ENCODE peak calls at places on chromosomes 16 and 17, in five cellular contexts. One of them, this sample, is unnamed.

GRCh38 chr16:22300427-22301071 is 3.3 kb downstream of the POLR3E start:
- DNase-seq in HEK293T: peak; percentile 59
- DNase-seq in HepG2: peak; percentile 58
- DNase-seq in GM12878: no peak
- DNase-seq in K562: peak; percentile 23
- DNase-seq in this sample: peak; percentile 76

GRCh38 chr16:48617104-48617503 is 7.1 kb upstream of the N4BP1 start:
- DNase-seq in HEK293T: no peak
- DNase-seq in HepG2: no peak
- DNase-seq in GM12878: no peak
- DNase-seq in K562: no peak
- DNase-seq in this sample: no peak

GRCh38 chr17:21689604-21690003 is 2.7 kb upstream of the KCNJ18 start:
- DNase-seq in HEK293T: no peak
- DNase-seq in HepG2: no peak
- DNase-seq in GM12878: no peak
- DNase-seq in K562: no peak
- DNase-seq in this sample: no peak

GRCh38 chr17:8534498-8535188 is 95.9 kb downstream of the MYH10 start:
- DNase-seq in HEK293T: no peak
- DNase-seq in HepG2: no peak
- DNase-seq in GM12878: no peak
- DNase-seq in K562: no peak
- DNase-seq in this sample: no peak

GRCh38 chr16:49600541-49600940 is 226.9 kb downstream of the C16orf78 start:
- DNase-seq in HEK293T: no peak
- DNase-seq in HepG2: no peak
- DNase-seq in GM12878: no peak
- DNase-seq in K562: no peak
- DNase-seq in this sample: peak; percentile 88

GRCh38 chr17:35011671-35012216 is 31.4 kb downstream of the LIG3 start:
- DNase-seq in HEK293T: no peak
- DNase-seq in HepG2: no peak
- DNase-seq in GM12878: no peak
- DNase-seq in K562: no peak
- DNase-seq in this sample: no peak

GRCh38 chr16:83549836-83550569 is 257.8 kb upstream of the HSBP1 start:
- DNase-seq in HEK293T: no peak
- DNase-seq in HepG2: no peak
- DNase-seq in GM12878: no peak
- DNase-seq in K562: no peak
- DNase-seq in this sample: no peak

GRCh38 chr16:70395345-70395901 is 43.5 kb downstream of the ST3GAL2 start:
- DNase-seq in HEK293T: peak; percentile 78
- DNase-seq in HepG2: peak; percentile 72
- DNase-seq in GM12878: no peak
- DNase-seq in K562: peak; percentile 81
- DNase-seq in this sample: peak; percentile 83

GRCh38 chr16:76614255-76614654 is 337.1 kb downstream of the CNTNAP4 start:
- DNase-seq in HEK293T: no peak
- DNase-seq in HepG2: no peak
- DNase-seq in GM12878: no peak
- DNase-seq in K562: no peak
- DNase-seq in this sample: peak; percentile 17

GRCh38 chr16:85600905-85601639 is 12.1 kb upstream of the GSE1 start:
- DNase-seq in HEK293T: no peak
- DNase-seq in HepG2: no peak
- DNase-seq in GM12878: no peak
- DNase-seq in K562: no peak
- DNase-seq in this sample: no peak

GRCh38 chr16:85604145-85604705 is 8.9 kb upstream of the GSE1 start:
- DNase-seq in HEK293T: no peak
- DNase-seq in HepG2: no peak
- DNase-seq in GM12878: no peak
- DNase-seq in K562: no peak
- DNase-seq in this sample: no peak

GRCh38 chr16:85602831-85603755 is 10.0 kb upstream of the GSE1 start:
- DNase-seq in HEK293T: no peak
- DNase-seq in HepG2: no peak
- DNase-seq in GM12878: no peak
- DNase-seq in K562: no peak
- DNase-seq in this sample: no peak

GRCh38 chr16:85601730-85602401 is 11.3 kb upstream of the GSE1 start:
- DNase-seq in HEK293T: no peak
- DNase-seq in HepG2: no peak
- DNase-seq in GM12878: no peak
- DNase-seq in K562: peak; percentile 64
- DNase-seq in this sample: no peak

GRCh38 chr16:85602402-85602801 is 10.7 kb upstream of the GSE1 start:
- DNase-seq in HEK293T: no peak
- DNase-seq in HepG2: no peak
- DNase-seq in GM12878: no peak
- DNase-seq in K562: no peak
- DNase-seq in this sample: no peak
- TF ChIP-seq FOXM1 in HEK293T: no peak
- TF ChIP-seq FOXM1 in HepG2: no peak
- TF ChIP-seq FOXM1 in GM12878: no peak
- TF ChIP-seq FOXM1 in K562: no peak
- TF ChIP-seq FOXM1 in this sample: no peak

GRCh38 chr17:83055911-83056582 is 23.4 kb upstream of the METRNL start:
- DNase-seq in HEK293T: no peak
- DNase-seq in HepG2: peak; percentile 45
- DNase-seq in GM12878: no peak
- DNase-seq in K562: no peak
- DNase-seq in this sample: no peak
- TF ChIP-seq FOXM1 in HEK293T: no peak
- TF ChIP-seq FOXM1 in HepG2: no peak
- TF ChIP-seq FOXM1 in GM12878: no peak
- TF ChIP-seq FOXM1 in K562: no peak
- TF ChIP-seq FOXM1 in this sample: no peak

DNA sequence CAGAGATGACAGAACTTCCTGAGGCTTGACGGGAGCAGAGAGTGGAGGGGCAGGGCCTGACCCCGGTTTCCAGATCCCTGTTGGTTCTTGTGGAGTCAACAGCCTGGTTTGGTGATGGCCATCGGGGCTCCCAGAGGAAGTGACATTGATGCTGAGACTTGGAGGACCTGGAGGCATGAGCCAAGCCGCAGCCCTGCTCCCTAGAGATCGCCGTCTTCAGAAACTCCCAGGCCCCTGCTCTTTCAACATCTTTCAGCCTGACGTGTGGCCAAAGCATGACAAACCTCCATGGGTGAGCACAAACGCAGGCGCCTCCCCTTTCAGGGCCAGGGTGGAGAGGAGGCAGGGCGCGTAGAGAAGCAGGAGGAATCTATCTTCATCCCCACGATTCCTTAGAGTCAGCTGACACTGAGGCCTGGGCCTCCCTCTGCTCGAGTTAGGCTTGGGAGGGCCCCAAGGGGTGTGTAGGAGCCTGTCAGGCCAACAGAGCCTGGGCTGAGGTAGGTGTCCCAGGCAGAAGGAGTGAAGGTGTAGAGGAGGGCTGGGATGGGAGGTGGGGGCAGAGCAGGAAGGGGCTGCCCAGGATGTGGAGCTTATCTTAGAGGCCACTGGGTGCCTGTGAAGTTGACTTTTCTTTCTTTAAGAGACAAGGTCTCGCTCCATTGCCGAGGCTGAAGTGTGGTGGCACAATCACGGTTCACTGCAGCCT is 56.1 kb upstream of the MED9 start:
- DNase-seq in HEK293T: no peak
- DNase-seq in HepG2: no peak
- DNase-seq in GM12878: no peak
- DNase-seq in K562: peak; percentile 23
- DNase-seq in this sample: no peak
- TF ChIP-seq FOXM1 in HEK293T: no peak
- TF ChIP-seq FOXM1 in HepG2: no peak
- TF ChIP-seq FOXM1 in GM12878: no peak
- TF ChIP-seq FOXM1 in K562: no peak
- TF ChIP-seq FOXM1 in this sample: no peak

GRCh38 chr17:2455956-2456355 is 55.1 kb upstream of the MNT start:
- DNase-seq in HEK293T: no peak
- DNase-seq in HepG2: no peak
- DNase-seq in GM12878: no peak
- DNase-seq in K562: no peak
- DNase-seq in this sample: no peak
- TF ChIP-seq FOXM1 in HEK293T: no peak
- TF ChIP-seq FOXM1 in HepG2: no peak
- TF ChIP-seq FOXM1 in GM12878: no peak
- TF ChIP-seq FOXM1 in K562: no peak
- TF ChIP-seq FOXM1 in this sample: no peak

DNA sequence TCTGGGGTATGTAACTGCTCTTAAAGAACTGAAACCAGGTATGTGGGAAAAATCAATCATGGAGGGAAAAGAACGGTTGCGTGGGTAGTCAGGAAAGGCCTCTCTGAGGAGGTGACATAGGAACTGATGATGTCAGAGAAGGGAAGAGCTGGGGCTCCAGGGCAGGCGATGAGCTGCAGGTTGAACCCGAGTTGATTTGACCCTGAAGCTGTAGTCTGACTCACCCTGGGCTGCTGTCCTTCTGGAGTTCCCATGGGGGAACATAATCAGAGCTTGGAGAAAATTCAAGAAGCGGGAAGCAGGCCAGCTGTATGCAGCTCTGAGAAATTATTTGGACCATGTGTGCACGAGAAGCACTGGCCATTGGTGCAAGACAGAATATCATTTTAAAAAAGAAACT is 16.7 kb downstream of the SLC6A2 start:
- DNase-seq in HEK293T: no peak
- DNase-seq in HepG2: no peak
- DNase-seq in GM12878: no peak
- DNase-seq in K562: no peak
- DNase-seq in this sample: no peak
- TF ChIP-seq FOXM1 in HEK293T: no peak
- TF ChIP-seq FOXM1 in HepG2: no peak
- TF ChIP-seq FOXM1 in GM12878: no peak
- TF ChIP-seq FOXM1 in K562: no peak
- TF ChIP-seq FOXM1 in this sample: no peak

DNA sequence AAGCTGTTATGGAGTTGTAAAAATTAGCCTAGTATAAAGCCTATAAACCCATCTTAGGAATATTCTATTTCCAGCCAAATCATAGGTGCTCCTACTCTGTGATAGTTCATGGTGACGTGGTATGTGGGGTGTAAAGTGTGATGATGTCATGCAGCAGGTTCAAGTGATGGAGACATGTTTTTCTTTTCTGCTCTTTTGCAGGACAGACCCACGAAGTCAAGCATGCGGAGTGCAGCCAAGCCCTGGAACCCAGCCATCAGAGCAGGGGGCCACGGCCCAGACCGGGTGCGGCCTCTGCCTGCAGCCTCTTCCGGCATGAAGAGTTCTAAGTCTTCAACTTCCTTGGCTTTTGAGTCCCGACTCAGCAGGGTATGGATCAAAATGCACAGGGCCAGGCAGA is 87.3 kb downstream of the SPECC1 start:
- DNase-seq in HEK293T: no peak
- DNase-seq in HepG2: no peak
- DNase-seq in GM12878: no peak
- DNase-seq in K562: no peak
- DNase-seq in this sample: no peak
- TF ChIP-seq FOXM1 in HEK293T: no peak
- TF ChIP-seq FOXM1 in HepG2: no peak
- TF ChIP-seq FOXM1 in GM12878: no peak
- TF ChIP-seq FOXM1 in K562: no peak
- TF ChIP-seq FOXM1 in this sample: no peak

DNA sequence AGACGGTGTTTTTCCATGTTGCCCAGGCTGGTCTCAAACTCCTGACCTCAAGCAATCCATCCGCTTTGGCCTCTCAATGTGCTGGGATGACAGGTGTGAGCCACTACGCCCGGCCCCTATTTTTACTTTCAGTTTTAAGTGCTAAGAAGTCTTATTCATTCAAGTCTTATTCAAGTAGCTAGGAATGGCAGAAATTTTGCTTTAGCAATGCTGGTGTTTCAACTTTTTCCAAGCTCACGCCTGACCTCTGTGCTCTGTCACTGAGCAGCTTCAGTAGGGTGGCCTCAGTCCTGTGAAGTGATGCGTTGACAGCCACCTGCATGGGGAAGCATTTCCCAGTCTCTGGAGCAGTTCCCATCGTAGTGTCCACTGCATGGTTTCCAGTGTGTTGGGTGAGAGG is 12.9 kb downstream of the ZNF750 start:
- DNase-seq in HEK293T: no peak
- DNase-seq in HepG2: no peak
- DNase-seq in GM12878: no peak
- DNase-seq in K562: no peak
- DNase-seq in this sample: no peak
- TF ChIP-seq FOXM1 in HEK293T: no peak
- TF ChIP-seq FOXM1 in HepG2: no peak
- TF ChIP-seq FOXM1 in GM12878: no peak
- TF ChIP-seq FOXM1 in K562: no peak
- TF ChIP-seq FOXM1 in this sample: no peak

GRCh38 chr17:81921996-81922565 is 4.1 kb upstream of the SIRT7 start:
- DNase-seq in HEK293T: no peak
- DNase-seq in HepG2: no peak
- DNase-seq in GM12878: no peak
- DNase-seq in K562: no peak
- DNase-seq in this sample: no peak

GRCh38 chr17:81921531-81921862 is 3.5 kb upstream of the SIRT7 start:
- DNase-seq in HEK293T: no peak
- DNase-seq in HepG2: no peak
- DNase-seq in GM12878: no peak
- DNase-seq in K562: no peak
- DNase-seq in this sample: no peak

GRCh38 chr17:81918762-81919545 is 978 bp upstream of the SIRT7 start:
- DNase-seq in HEK293T: no peak
- DNase-seq in HepG2: no peak
- DNase-seq in GM12878: no peak
- DNase-seq in K562: no peak
- DNase-seq in this sample: no peak

GRCh38 chr17:81922566-81923301 is 4.8 kb upstream of the SIRT7 start:
- DNase-seq in HEK293T: no peak
- DNase-seq in HepG2: no peak
- DNase-seq in GM12878: no peak
- DNase-seq in K562: no peak
- DNase-seq in this sample: no peak

DNA sequence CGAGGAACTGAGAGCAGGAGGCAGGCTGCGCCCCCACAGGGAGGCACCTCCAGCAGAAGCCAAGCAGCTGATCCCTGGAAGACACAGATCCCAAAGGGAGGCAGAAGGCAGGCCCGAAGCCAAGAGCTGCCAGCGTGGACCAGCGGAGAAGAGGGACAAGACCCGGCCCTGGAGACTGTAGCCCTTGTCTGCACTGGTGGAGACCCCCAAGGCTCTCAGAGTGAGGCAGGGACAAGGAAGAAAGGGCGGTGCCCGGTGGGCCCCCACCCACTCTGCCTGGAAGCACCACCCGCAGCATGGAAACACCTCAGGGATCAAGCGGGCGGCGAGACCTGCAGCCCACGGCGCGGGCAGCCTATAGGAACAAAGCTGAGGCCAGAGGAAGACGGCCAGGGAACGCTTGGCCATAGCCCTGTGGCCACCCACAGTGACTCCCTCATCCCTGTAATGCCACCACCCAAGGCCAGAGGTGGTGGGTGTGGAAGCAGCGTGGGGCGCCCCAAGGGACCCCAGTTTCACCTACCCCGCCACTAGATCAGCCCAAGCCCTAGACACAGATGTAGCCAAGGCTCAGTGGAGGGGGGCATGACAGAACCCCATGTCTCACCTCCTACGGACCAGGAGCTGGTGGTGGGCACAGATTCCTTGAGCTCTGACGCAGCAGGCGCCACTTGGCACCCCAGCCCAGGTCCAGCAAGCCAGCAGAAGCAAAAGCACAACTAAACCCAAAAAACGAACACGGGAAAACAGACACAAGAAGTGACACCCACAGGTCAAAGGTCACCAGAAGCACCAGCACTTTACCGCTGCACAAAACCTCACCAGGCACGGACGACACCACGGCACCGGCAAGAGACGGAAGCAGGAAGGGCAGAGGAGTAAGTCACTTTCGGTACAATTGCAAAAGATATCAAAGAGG is 2.9 kb upstream of the SIRT7 start:
- DNase-seq in HEK293T: no peak
- DNase-seq in HepG2: no peak
- DNase-seq in GM12878: no peak
- DNase-seq in K562: no peak
- DNase-seq in this sample: no peak
- TF ChIP-seq FOXM1 in HEK293T: no peak
- TF ChIP-seq FOXM1 in HepG2: no peak
- TF ChIP-seq FOXM1 in GM12878: no peak
- TF ChIP-seq FOXM1 in K562: no peak
- TF ChIP-seq FOXM1 in this sample: no peak